ENCODE peak calls at places on chromosome 14, in ten cellular contexts. Z is lower lobe of right lung; R is pancreas; O is SJCRH30; M is endodermal cell; A is aorta; K is neuronal stem cell; U is coronary artery; L is mammary epithelial cell; W is CD8-positive, alpha-beta T cell. N is an unnamed sample.

GRCh38 chr14:33720388-33720787 is 230.5 kb downstream of the EGLN3 start:
- DNase-seq in Z (no peak), R (no peak), O (no peak), M (no peak), A (no peak), K (no peak), U (no peak), L (no peak), W (no peak), N (no peak)

GRCh38 chr14:38297681-38298080 is 41.8 kb upstream of the CLEC14A start:
- DNase-seq in Z (no peak), R (no peak), O (no peak), M (no peak), A (no peak), K (no peak), U (no peak), L (no peak), W (no peak), N (no peak)

GRCh38 chr14:42277840-42278239 is 671.2 kb downstream of the LRFN5 start:
- DNase-seq in Z (no peak), R (no peak), O (no peak), M (no peak), A (no peak), K (no peak), U (no peak), L (no peak), W (no peak), N (no peak)

GRCh38 chr14:105974902-105975301 is 448.5 kb downstream of the TMEM121 start:
- DNase-seq in Z (no peak), R (no peak), O (peak; percentile 46), M (no peak), A (no peak), K (no peak), U (no peak), L (no peak), W (peak; percentile 47), N (peak; percentile 36)

GRCh38 chr14:29243355-29243754 is 476.8 kb downstream of the FOXG1 start:
- DNase-seq in Z (no peak), R (no peak), O (no peak), M (no peak), A (no peak), K (no peak), U (no peak), L (no peak), W (no peak), N (no peak)

GRCh38 chr14:56333361-56334279 is 215.4 kb downstream of the PELI2 start:
- DNase-seq in Z (no peak), R (no peak), O (no peak), M (no peak), A (no peak), K (no peak), U (no peak), L (peak; percentile 9), W (no peak), N (no peak)

GRCh38 chr14:100376751-100377171 is 53.6 kb downstream of the SLC25A47 start:
- DNase-seq in Z (no peak), R (no peak), O (peak; percentile 40), M (peak; percentile 76), A (no peak), K (no peak), U (no peak), L (peak; percentile 24), W (no peak), N (no peak)

GRCh38 chr14:83828406-83828805 is 1701.5 kb upstream of the FLRT2 start:
- DNase-seq in Z (no peak), R (no peak), O (no peak), M (no peak), A (no peak), K (no peak), U (no peak), L (no peak), W (no peak), N (no peak)

GRCh38 chr14:102777711-102778615 is 714 bp downstream of the TRAF3 start:
- DNase-seq in Z (peak; percentile 58), R (no peak), O (no peak), M (peak; percentile 62), A (no peak), K (no peak), U (no peak), L (peak; percentile 29), W (no peak), N (no peak)

GRCh38 chr14:85233756-85234545 is 296.0 kb upstream of the FLRT2 start:
- DNase-seq in Z (no peak), R (no peak), O (no peak), M (no peak), A (no peak), K (no peak), U (no peak), L (peak; percentile 86), W (no peak), N (no peak)

GRCh38 chr14:56787530-56787929 is 22.7 kb downstream of the OTX2 start:
- DNase-seq in Z (no peak), R (no peak), O (no peak), M (no peak), A (no peak), K (no peak), U (no peak), L (no peak), W (no peak), N (no peak)

GRCh38 chr14:69767369-69767999 is 542 bp downstream of the SRSF5 start:
- DNase-seq in Z (peak; percentile 95), R (peak; percentile 88), O (peak; percentile 88), M (peak; percentile 96), A (peak; percentile 95), K (peak; percentile 93), U (peak; percentile 94), L (peak; percentile 91), W (peak; percentile 86), N (peak; percentile 93)

GRCh38 chr14:102138935-102139247 is 806 bp upstream of the WDR20 start:
- DNase-seq in Z (no peak), R (no peak), O (no peak), M (no peak), A (no peak), K (no peak), U (no peak), L (no peak), W (no peak), N (no peak)

GRCh38 chr14:93537962-93538361 is 107.2 kb downstream of the UNC79 start:
- DNase-seq in Z (no peak), R (no peak), O (no peak), M (peak; percentile 55), A (no peak), K (no peak), U (no peak), L (no peak), W (no peak), N (no peak)

GRCh38 chr14:21096438-21096837 is 2.0 kb downstream of the ZNF219 start:
- DNase-seq in Z (no peak), R (no peak), O (no peak), M (peak; percentile 27), A (no peak), K (no peak), U (no peak), L (no peak), W (no peak), N (peak; percentile 42)

DNA sequence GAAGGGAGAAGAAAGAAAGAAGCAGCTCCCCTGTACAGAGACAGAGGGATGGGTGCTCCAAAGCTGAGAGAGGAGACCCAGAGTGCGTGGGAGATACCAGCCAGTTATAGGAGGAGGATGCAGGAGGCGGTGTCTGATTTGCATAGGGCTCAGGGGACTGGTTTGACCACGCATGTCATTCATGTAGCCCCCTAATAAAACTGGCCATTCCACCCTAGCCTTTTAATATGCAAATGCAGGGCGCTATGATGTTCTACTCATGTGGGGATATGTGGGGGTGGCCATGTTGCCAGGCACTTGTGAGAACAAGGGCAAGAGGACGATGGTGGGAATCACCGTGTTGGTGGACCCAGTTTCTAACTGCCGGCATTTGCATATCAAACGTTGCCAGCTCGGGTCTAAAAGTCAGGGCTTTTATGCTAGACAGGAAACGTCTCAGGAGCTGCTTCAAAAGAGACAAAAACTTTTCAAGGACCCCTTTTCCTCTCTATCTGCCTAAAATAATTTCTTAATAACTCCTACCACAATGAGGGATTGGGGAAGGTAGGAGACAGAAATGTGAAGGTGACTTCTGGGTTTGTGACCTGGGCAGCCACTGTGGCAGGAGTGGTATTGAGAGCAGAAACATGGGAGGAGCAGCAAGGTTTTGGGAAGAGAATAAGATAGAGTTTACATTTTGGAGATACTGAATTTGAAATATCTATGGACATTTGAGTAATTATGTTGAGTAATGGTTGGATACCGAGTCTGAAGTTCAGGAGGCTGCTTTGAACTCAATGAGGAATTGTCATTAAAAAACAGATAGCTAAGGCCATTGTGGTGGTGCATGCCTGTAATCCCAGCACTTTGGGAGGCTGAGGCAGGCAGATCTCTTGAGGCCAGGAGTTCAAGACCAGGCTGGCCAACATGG is 2.2 kb upstream of the ATXN3 start:
- DNase-seq in Z (no peak), R (no peak), O (peak; percentile 17), M (peak; percentile 75), A (no peak), K (no peak), U (no peak), L (no peak), W (no peak), N (no peak)
- H3K4me3 ChIP-seq in Z (no peak overlapping the region), R (no peak overlapping the region), O (no peak overlapping the region), M (no peak overlapping the region), A (no peak overlapping the region), K (no peak overlapping the region), U (no peak overlapping the region), L (no peak overlapping the region), W (peak overlapping the region; percentile 49), N (no peak overlapping the region)

DNA sequence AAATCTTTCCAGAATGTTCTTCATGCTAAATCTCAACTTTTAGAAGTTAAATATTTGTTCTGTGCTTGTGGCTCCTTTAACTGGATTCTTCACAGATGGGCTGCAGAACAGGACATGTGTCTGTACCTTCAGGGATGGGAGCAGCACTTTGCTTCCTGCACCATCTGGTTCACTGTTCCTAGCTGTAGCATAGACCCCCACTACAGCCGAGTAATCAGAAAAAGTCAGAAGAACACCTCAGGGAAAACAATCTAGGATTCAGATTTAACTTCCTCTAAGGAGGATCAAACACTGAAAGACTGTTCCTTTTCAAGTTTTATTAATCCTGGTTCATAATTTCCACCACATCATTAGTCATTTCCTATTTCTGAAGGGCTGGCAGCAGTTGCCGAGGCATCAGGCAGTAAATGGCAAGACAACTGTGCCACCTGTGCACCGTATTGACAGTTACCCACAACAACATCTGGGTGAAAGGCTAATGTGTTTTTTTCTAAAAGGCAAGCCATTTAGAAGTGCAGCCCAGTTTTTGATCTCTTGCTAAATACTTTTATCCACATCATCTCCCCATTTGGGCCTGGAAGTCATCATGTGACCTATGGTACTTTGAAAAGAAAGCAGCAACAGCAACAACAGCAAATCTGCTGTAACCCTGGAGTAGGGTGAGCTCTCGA is 212.8 kb upstream of the BMP4 start:
- DNase-seq in Z (no peak), R (no peak), O (no peak), M (no peak), A (no peak), K (no peak), U (no peak), L (peak; percentile 89), W (no peak), N (no peak)
- H3K4me3 ChIP-seq in Z (no peak overlapping the region), R (no peak overlapping the region), O (no peak overlapping the region), M (no peak overlapping the region), A (no peak overlapping the region), K (no peak overlapping the region), U (no peak overlapping the region), L (no peak overlapping the region), W (no peak overlapping the region), N (no peak overlapping the region)

GRCh38 chr14:31934767-31935266 is 142.3 kb upstream of the ARHGAP5 start:
- DNase-seq in Z (no peak), R (no peak), O (peak; percentile 62), M (peak; percentile 85), A (no peak), K (no peak), U (no peak), L (peak; percentile 76), W (no peak), N (peak; percentile 78)
- H3K4me3 ChIP-seq in Z (no peak overlapping the region), R (no peak overlapping the region), O (no peak overlapping the region), M (no peak overlapping the region), A (no peak overlapping the region), K (no peak overlapping the region), U (no peak overlapping the region), L (no peak overlapping the region), W (no peak overlapping the region), N (no peak overlapping the region)

GRCh38 chr14:51244591-51244990 is 4.5 kb downstream of the TMX1 start:
- DNase-seq in Z (no peak), R (no peak), O (no peak), M (no peak), A (no peak), K (no peak), U (no peak), L (no peak), W (no peak), N (no peak)
- H3K4me3 ChIP-seq in Z (no peak overlapping the region), R (no peak overlapping the region), O (no peak overlapping the region), M (no peak overlapping the region), A (no peak overlapping the region), K (no peak overlapping the region), U (no peak overlapping the region), L (no peak overlapping the region), W (no peak overlapping the region), N (no peak overlapping the region)